ENCODE peak calls at places on chromosomes 12 and 14, in six cellular contexts. W, U, P, M, I and B are unnamed samples.

GRCh38 chr12:29743801-29744200 is 39.9 kb downstream of the TMTC1 start:
- DNase-seq in P (no peak), U (no peak), W (no peak), M (no peak), I (no peak), B (peak)

GRCh38 chr14:49997991-49998390 is 105.1 kb downstream of the ARF6 start:
- DNase-seq in U (no peak), W (no peak), I (no peak), P (no peak), M (no peak), B (no peak)

GRCh38 chr14:103141117-103141796 is 18.0 kb downstream of the TNFAIP2 start:
- DNase-seq in M (peak), P (peak), W (peak), I (peak), U (no peak), B (peak)

GRCh38 chr14:94646481-94646880 is 34.3 kb downstream of the SERPINA3 start:
- DNase-seq in W (no peak), M (no peak), I (no peak), U (no peak), P (no peak), B (peak)

GRCh38 chr14:76773188-76773885 is 12.1 kb downstream of the VASH1 start:
- DNase-seq in I (no peak), M (peak), W (peak), U (no peak), P (peak), B (peak)

GRCh38 chr14:103108749-103109207 is 14.3 kb downstream of the EXOC3L4 start:
- DNase-seq in M (no peak), W (peak), U (no peak), I (no peak), P (peak), B (no peak)

GRCh38 chr14:50943943-50944646 is at the start of gene PYGL:
- DNase-seq in P (peak), I (no peak), U (peak), W (peak), M (peak), B (peak)

GRCh38 chr12:12239127-12239526 is 27.7 kb downstream of the LRP6 start:
- DNase-seq in M (no peak), U (no peak), I (no peak), W (no peak), P (no peak), B (no peak)

GRCh38 chr14:73325630-73326299 is 88.5 kb downstream of the PAPLN start:
- DNase-seq in M (no peak), I (no peak), W (no peak), P (no peak), U (no peak), B (no peak)

GRCh38 chr14:54797986-54798385 is 104.6 kb downstream of the GCH1 start:
- DNase-seq in P (no peak), W (no peak), U (no peak), M (no peak), I (no peak), B (no peak)

GRCh38 chr12:104450700-104451099 is 6.0 kb upstream of the CHST11 start:
- DNase-seq in U (no peak), M (no peak), I (no peak), P (no peak), W (no peak), B (no peak)

GRCh38 chr12:130766470-130766869 is 50.4 kb upstream of the RIMBP2 start:
- DNase-seq in U (no peak), I (no peak), W (no peak), M (no peak), P (no peak), B (no peak)

GRCh38 chr14:61498811-61499210 is 177.4 kb downstream of the PRKCH start:
- DNase-seq in I (no peak), M (no peak), W (no peak), U (no peak), P (no peak), B (no peak)

GRCh38 chr12:2944401-2945047 is 14.7 kb upstream of the TEAD4 start:
- DNase-seq in U (peak), W (peak), M (peak), I (peak), P (peak), B (peak)

GRCh38 chr12:60278209-60278608 is 682.4 kb downstream of the SLC16A7 start:
- DNase-seq in U (no peak), W (no peak), M (no peak), I (no peak), P (no peak), B (no peak)

GRCh38 chr12:105409881-105410471 is 79.5 kb downstream of the C12orf75 start:
- DNase-seq in M (no peak), P (no peak), U (no peak), I (no peak), W (no peak), B (peak)

GRCh38 chr14:29637406-29637805 is 290.2 kb downstream of the PRKD1 start:
- DNase-seq in U (no peak), M (no peak), W (no peak), I (no peak), P (no peak), B (no peak)

GRCh38 chr14:78074546-78074945 is 95.6 kb upstream of the NRXN3 start:
- DNase-seq in I (no peak), W (no peak), M (no peak), P (no peak), U (no peak), B (no peak)

GRCh38 chr14:76834296-76834695 is 8.1 kb downstream of the LRRC74A start:
- DNase-seq in P (no peak), M (peak), I (no peak), U (no peak), W (no peak), B (no peak)

GRCh38 chr12:116693259-116694227 is 44.3 kb downstream of the SPRING1 start:
- DNase-seq in P (no peak), U (no peak), M (peak), W (peak), I (no peak), B (no peak)

GRCh38 chr12:105358789-105359188 is 28.3 kb downstream of the C12orf75 start:
- DNase-seq in U (no peak), M (no peak), I (no peak), W (no peak), P (no peak), B (no peak)

GRCh38 chr14:65348137-65348536 is 64.4 kb upstream of the FUT8 start:
- DNase-seq in W (no peak), M (no peak), U (no peak), P (no peak), I (no peak), B (no peak)

GRCh38 chr14:30242742-30243141 is 315.1 kb upstream of the PRKD1 start:
- DNase-seq in P (no peak), W (no peak), M (no peak), U (peak), I (no peak), B (peak)

GRCh38 chr14:94946244-94946643 is 176.3 kb upstream of the GSC start:
- DNase-seq in W (no peak), I (no peak), M (no peak), P (no peak), U (no peak), B (no peak)

GRCh38 chr12:132314516-132315233 is 14.7 kb downstream of the GALNT9 start:
- DNase-seq in W (no peak), I (no peak), U (no peak), P (no peak), M (no peak), B (no peak)

GRCh38 chr14:21467620-21468019 is 9.1 kb downstream of the RAB2B start:
- DNase-seq in U (no peak), I (no peak), M (no peak), P (no peak), W (no peak), B (peak)

GRCh38 chr14:96261053-96261452 is 5.0 kb downstream of the BDKRB1 start:
- DNase-seq in W (no peak), I (no peak), U (no peak), P (no peak), M (no peak), B (no peak)

GRCh38 chr14:61502459-61503093 is 181.2 kb downstream of the PRKCH start:
- DNase-seq in U (no peak), M (no peak), W (no peak), P (no peak), I (peak), B (peak)

GRCh38 chr12:62250671-62251608 is 9.3 kb upstream of the USP15 start:
- DNase-seq in W (peak), P (no peak), I (no peak), U (no peak), M (no peak), B (peak)

DNA sequence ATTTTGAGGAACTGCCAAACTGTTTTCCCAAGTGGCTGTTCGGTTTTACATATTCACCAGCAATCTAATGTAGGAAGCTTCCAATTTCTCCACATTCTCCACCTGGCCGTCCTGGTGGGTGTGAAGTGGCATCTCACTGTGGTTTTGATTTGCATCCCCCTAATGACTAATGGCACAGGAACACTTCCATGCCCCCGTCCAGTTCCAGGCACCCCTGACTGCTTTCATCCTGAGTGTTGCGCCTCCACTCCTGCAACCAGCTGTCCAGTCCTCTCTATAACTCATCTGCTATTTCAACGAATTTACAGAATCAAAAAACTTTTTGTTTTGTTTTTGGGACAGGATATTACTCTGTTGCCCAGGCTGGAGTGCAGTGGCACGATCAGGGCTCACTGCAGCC is 5.6 kb downstream of the STXBP6 start:
- DNase-seq in M (no peak), P (no peak), I (no peak), U (no peak), W (no peak), B (no peak)
- H3K4me2 ChIP-seq in M (no peak), P (no peak), I (no peak), U (no peak), W (no peak), B (no peak)

GRCh38 chr12:113800201-113800600 is 165.9 kb downstream of the RBM19 start:
- DNase-seq in M (no peak), I (no peak), U (no peak), P (no peak), W (no peak), B (no peak)
- H3K4me2 ChIP-seq in M (no peak), I (no peak), U (no peak), P (no peak), W (no peak), B (no peak)

GRCh38 chr14:74531467-74531866 is 37.9 kb downstream of the ISCA2 start:
- DNase-seq in W (peak), P (no peak), I (peak), M (peak), U (no peak), B (peak)
- H3K4me2 ChIP-seq in W (no peak), P (no peak), I (no peak), M (no peak), U (no peak), B (no peak)

GRCh38 chr12:22653790-22654189 is 28.8 kb downstream of the ETNK1 start:
- DNase-seq in W (no peak), P (peak), I (no peak), U (no peak), M (no peak), B (peak)
- H3K4me2 ChIP-seq in W (no peak), P (no peak), I (no peak), U (no peak), M (no peak), B (peak)

GRCh38 chr12:52526511-52526951 is 6.3 kb upstream of the KRT5 start:
- DNase-seq in U (no peak), M (no peak), I (no peak), P (no peak), W (no peak), B (no peak)
- H3K4me2 ChIP-seq in U (no peak), M (no peak), I (no peak), P (no peak), W (no peak), B (peak)

DNA sequence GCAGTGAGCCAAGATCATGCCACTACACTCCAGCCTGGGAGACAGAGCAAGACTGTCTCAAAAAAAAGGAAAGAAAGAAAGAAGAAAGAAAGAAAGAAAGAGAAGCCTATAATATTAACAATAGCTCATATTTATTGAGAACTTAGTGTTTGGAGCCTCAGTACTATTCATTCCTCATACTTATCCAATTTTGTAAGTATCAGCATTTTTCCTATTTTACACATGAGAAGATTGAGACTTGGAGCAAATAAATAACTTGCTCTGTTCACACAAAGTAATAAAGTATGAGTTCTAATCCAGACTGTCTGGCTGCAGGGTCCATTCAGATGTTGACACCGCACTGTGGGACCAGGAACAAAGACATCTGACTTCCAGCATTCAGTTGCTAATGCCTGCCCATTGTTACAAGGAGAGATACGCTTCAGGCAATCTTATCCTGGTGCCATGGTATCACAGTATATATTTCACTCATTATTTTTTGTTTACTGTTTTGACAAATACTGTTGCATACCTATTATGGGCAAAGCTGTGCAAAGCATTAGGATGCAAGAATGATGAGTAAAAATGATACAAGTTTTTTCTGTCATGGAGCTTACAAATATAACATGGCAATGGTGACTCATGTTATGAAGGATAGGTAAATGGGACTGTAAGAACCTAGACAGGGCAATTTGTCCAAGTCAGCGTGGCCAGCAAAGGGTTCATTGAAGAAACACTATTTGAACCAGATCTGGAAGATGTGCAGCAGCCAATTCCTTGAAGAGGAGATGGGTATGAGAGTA is 21.4 kb upstream of the TMTC2 start:
- DNase-seq in P (no peak), I (no peak), U (no peak), M (no peak), W (no peak), B (no peak)
- H3K4me2 ChIP-seq in P (no peak), I (peak), U (no peak), M (no peak), W (no peak), B (no peak)

GRCh38 chr12:64385019-64385418 is 5.5 kb downstream of the C12orf56 start:
- DNase-seq in W (no peak), I (no peak), M (no peak), P (no peak), U (no peak), B (no peak)
- H3K4me2 ChIP-seq in W (no peak), I (no peak), M (no peak), P (peak), U (no peak), B (peak)